ENCODE peak calls at places on chromosomes 6 and 20, in seven cellular contexts. One of them, this sample, is unnamed.
A peak's percentile ranks its signal among the peaks of the same experiment; 100 is the strongest.

GRCh38 chr6:15331143-15331542 is 85.3 kb downstream of the JARID2 start:
- DNase-seq in NCI-H524: no peak
- DNase-seq in erythroblast: peak; percentile 62
- DNase-seq in adrenal gland: peak; percentile 55
- DNase-seq in fibroblast of pulmonary artery: peak; percentile 24
- DNase-seq in NCI-H345: no peak
- DNase-seq in AG04450: no peak
- DNase-seq in this sample: no peak

GRCh38 chr20:6707231-6707870 is 60.1 kb upstream of the BMP2 start:
- DNase-seq in NCI-H524: no peak
- DNase-seq in AG04450: no peak
- DNase-seq in adrenal gland: no peak
- DNase-seq in fibroblast of pulmonary artery: peak; percentile 4
- DNase-seq in NCI-H345: no peak
- DNase-seq in erythroblast: no peak
- DNase-seq in this sample: no peak

GRCh38 chr20:13455713-13456112 is 183.0 kb downstream of the TASP1 start:
- DNase-seq in fibroblast of pulmonary artery: peak; percentile 24
- DNase-seq in erythroblast: no peak
- DNase-seq in NCI-H345: no peak
- DNase-seq in AG04450: no peak
- DNase-seq in NCI-H524: no peak
- DNase-seq in adrenal gland: no peak
- DNase-seq in this sample: no peak

GRCh38 chr6:56483929-56484328 is 158.8 kb downstream of the DST start:
- DNase-seq in NCI-H524: no peak
- DNase-seq in adrenal gland: no peak
- DNase-seq in NCI-H345: no peak
- DNase-seq in AG04450: peak; percentile 21
- DNase-seq in erythroblast: no peak
- DNase-seq in fibroblast of pulmonary artery: no peak
- DNase-seq in this sample: no peak

GRCh38 chr6:141562181-141562800 is 570.4 kb upstream of the GJE1 start:
- DNase-seq in adrenal gland: peak; percentile 32
- DNase-seq in erythroblast: peak; percentile 20
- DNase-seq in fibroblast of pulmonary artery: no peak
- DNase-seq in NCI-H345: no peak
- DNase-seq in AG04450: no peak
- DNase-seq in NCI-H524: no peak
- DNase-seq in this sample: no peak

GRCh38 chr20:40275738-40276137 is 413.3 kb downstream of the MAFB start:
- DNase-seq in adrenal gland: no peak
- DNase-seq in NCI-H345: no peak
- DNase-seq in AG04450: no peak
- DNase-seq in erythroblast: no peak
- DNase-seq in fibroblast of pulmonary artery: no peak
- DNase-seq in NCI-H524: no peak
- DNase-seq in this sample: no peak

GRCh38 chr20:9409981-9410380 is 104.4 kb upstream of the LAMP5 start:
- DNase-seq in adrenal gland: no peak
- DNase-seq in fibroblast of pulmonary artery: peak; percentile 48
- DNase-seq in NCI-H524: no peak
- DNase-seq in erythroblast: no peak
- DNase-seq in AG04450: peak; percentile 21
- DNase-seq in NCI-H345: no peak
- DNase-seq in this sample: no peak

GRCh38 chr20:63941282-63942060 is 14.7 kb downstream of the UCKL1 start:
- DNase-seq in adrenal gland: peak; percentile 71
- DNase-seq in erythroblast: peak; percentile 50
- DNase-seq in AG04450: no peak
- DNase-seq in fibroblast of pulmonary artery: no peak
- DNase-seq in NCI-H524: no peak
- DNase-seq in NCI-H345: no peak
- DNase-seq in this sample: no peak

GRCh38 chr6:108002365-108003221 is 44.6 kb upstream of the SEC63 start:
- DNase-seq in NCI-H524: peak; percentile 68
- DNase-seq in erythroblast: no peak
- DNase-seq in fibroblast of pulmonary artery: no peak
- DNase-seq in NCI-H345: no peak
- DNase-seq in adrenal gland: peak; percentile 14
- DNase-seq in AG04450: no peak
- DNase-seq in this sample: no peak

This sample was measured in DMS79.